ENCODE peak calls at places on chromosome 16, in four cellular contexts. One of them, this sample, is unnamed.

GRCh38 chr16:12016166-12016947 is 39.8 kb downstream of the SNX29 start:
- DNase-seq in mesenchymal stem cell: no peak
- DNase-seq in trophoblast cell: no peak
- DNase-seq in H1: no peak
- DNase-seq in this sample: no peak

GRCh38 chr16:1751946-1752345 is 19.4 kb downstream of the NME3 start:
- DNase-seq in mesenchymal stem cell: no peak
- DNase-seq in H1: no peak
- DNase-seq in trophoblast cell: no peak
- DNase-seq in this sample: no peak

GRCh38 chr16:68902376-68903345 is 59.3 kb downstream of the TANGO6 start:
- DNase-seq in H1: no peak
- DNase-seq in mesenchymal stem cell: peak
- DNase-seq in trophoblast cell: peak
- DNase-seq in this sample: peak

GRCh38 chr16:72241930-72242329 is 70.0 kb upstream of the PMFBP1 start:
- DNase-seq in H1: no peak
- DNase-seq in mesenchymal stem cell: peak
- DNase-seq in trophoblast cell: peak
- DNase-seq in this sample: peak

GRCh38 chr16:287298-287811 is 4.4 kb downstream of the PDIA2 start:
- DNase-seq in mesenchymal stem cell: no peak
- DNase-seq in trophoblast cell: peak
- DNase-seq in H1: no peak
- DNase-seq in this sample: no peak

GRCh38 chr16:53048139-53048915 is 4.4 kb downstream of the CHD9NB start:
- DNase-seq in H1: no peak
- DNase-seq in trophoblast cell: no peak
- DNase-seq in mesenchymal stem cell: no peak
- DNase-seq in this sample: no peak

GRCh38 chr16:68994324-68994723 is 111.1 kb upstream of the HAS3 start:
- DNase-seq in trophoblast cell: no peak
- DNase-seq in mesenchymal stem cell: no peak
- DNase-seq in H1: no peak
- DNase-seq in this sample: no peak

GRCh38 chr16:68779891-68780290 is 42.8 kb downstream of the CDH1 start:
- DNase-seq in H1: no peak
- DNase-seq in mesenchymal stem cell: no peak
- DNase-seq in trophoblast cell: no peak
- DNase-seq in this sample: no peak

GRCh38 chr16:48471435-48471834 is 86.2 kb upstream of the SIAH1 start:
- DNase-seq in H1: no peak
- DNase-seq in trophoblast cell: no peak
- DNase-seq in mesenchymal stem cell: no peak
- DNase-seq in this sample: no peak

GRCh38 chr16:51953541-51953940 is 593.4 kb downstream of the TOX3 start:
- DNase-seq in trophoblast cell: no peak
- DNase-seq in H1: no peak
- DNase-seq in mesenchymal stem cell: no peak
- DNase-seq in this sample: no peak

GRCh38 chr16:12260647-12261262 is 284.2 kb downstream of the SNX29 start:
- DNase-seq in mesenchymal stem cell: peak
- DNase-seq in H1: no peak
- DNase-seq in trophoblast cell: peak
- DNase-seq in this sample: no peak

GRCh38 chr16:74738134-74738541 is 36.5 kb downstream of the FA2H start:
- DNase-seq in trophoblast cell: no peak
- DNase-seq in mesenchymal stem cell: no peak
- DNase-seq in H1: no peak
- DNase-seq in this sample: no peak

GRCh38 chr16:50284131-50284911 is 18.0 kb downstream of the ADCY7 start:
- DNase-seq in trophoblast cell: no peak
- DNase-seq in H1: no peak
- DNase-seq in mesenchymal stem cell: no peak
- DNase-seq in this sample: no peak

GRCh38 chr16:71340406-71340805 is 18.1 kb upstream of the CALB2 start:
- DNase-seq in trophoblast cell: no peak
- DNase-seq in H1: no peak
- DNase-seq in mesenchymal stem cell: no peak
- DNase-seq in this sample: no peak

GRCh38 chr16:50706250-50706649 is 12.8 kb downstream of the NOD2 start:
- DNase-seq in trophoblast cell: no peak
- DNase-seq in mesenchymal stem cell: no peak
- DNase-seq in H1: no peak
- DNase-seq in this sample: no peak

GRCh38 chr16:22296225-22297113 is 740 bp upstream of the POLR3E start:
- DNase-seq in trophoblast cell: no peak
- DNase-seq in mesenchymal stem cell: peak
- DNase-seq in H1: no peak
- DNase-seq in this sample: no peak

GRCh38 chr16:64809876-64810629 is 311.8 kb downstream of the CDH11 start:
- DNase-seq in mesenchymal stem cell: no peak
- DNase-seq in trophoblast cell: no peak
- DNase-seq in H1: no peak
- DNase-seq in this sample: no peak

GRCh38 chr16:35523991-35524390 is 2064.6 kb downstream of the TP53TG3F start:
- DNase-seq in trophoblast cell: no peak
- DNase-seq in mesenchymal stem cell: no peak
- DNase-seq in H1: no peak
- DNase-seq in this sample: no peak

GRCh38 chr16:49767414-49767813 is 88.5 kb downstream of the ZNF423 start:
- DNase-seq in H1: no peak
- DNase-seq in trophoblast cell: no peak
- DNase-seq in mesenchymal stem cell: no peak
- DNase-seq in this sample: no peak

GRCh38 chr16:48383877-48384304 is 1.3 kb downstream of the SIAH1 start:
- DNase-seq in H1: no peak
- DNase-seq in trophoblast cell: peak
- DNase-seq in mesenchymal stem cell: peak
- DNase-seq in this sample: no peak

GRCh38 chr16:82456683-82457082 is 170.1 kb upstream of the CDH13 start:
- DNase-seq in H1: peak
- DNase-seq in mesenchymal stem cell: peak
- DNase-seq in trophoblast cell: peak
- DNase-seq in this sample: peak

GRCh38 chr16:11386791-11387546 is 41.7 kb downstream of the RMI2 start:
- DNase-seq in H1: peak
- DNase-seq in mesenchymal stem cell: peak
- DNase-seq in trophoblast cell: peak
- DNase-seq in this sample: peak

GRCh38 chr16:82810077-82810476 is 183.3 kb downstream of the CDH13 start:
- DNase-seq in trophoblast cell: no peak
- DNase-seq in mesenchymal stem cell: no peak
- DNase-seq in H1: no peak
- DNase-seq in this sample: no peak

GRCh38 chr16:48367443-48368049 is 17.7 kb downstream of the SIAH1 start:
- DNase-seq in H1: no peak
- DNase-seq in mesenchymal stem cell: no peak
- DNase-seq in trophoblast cell: no peak
- DNase-seq in this sample: no peak

DNA sequence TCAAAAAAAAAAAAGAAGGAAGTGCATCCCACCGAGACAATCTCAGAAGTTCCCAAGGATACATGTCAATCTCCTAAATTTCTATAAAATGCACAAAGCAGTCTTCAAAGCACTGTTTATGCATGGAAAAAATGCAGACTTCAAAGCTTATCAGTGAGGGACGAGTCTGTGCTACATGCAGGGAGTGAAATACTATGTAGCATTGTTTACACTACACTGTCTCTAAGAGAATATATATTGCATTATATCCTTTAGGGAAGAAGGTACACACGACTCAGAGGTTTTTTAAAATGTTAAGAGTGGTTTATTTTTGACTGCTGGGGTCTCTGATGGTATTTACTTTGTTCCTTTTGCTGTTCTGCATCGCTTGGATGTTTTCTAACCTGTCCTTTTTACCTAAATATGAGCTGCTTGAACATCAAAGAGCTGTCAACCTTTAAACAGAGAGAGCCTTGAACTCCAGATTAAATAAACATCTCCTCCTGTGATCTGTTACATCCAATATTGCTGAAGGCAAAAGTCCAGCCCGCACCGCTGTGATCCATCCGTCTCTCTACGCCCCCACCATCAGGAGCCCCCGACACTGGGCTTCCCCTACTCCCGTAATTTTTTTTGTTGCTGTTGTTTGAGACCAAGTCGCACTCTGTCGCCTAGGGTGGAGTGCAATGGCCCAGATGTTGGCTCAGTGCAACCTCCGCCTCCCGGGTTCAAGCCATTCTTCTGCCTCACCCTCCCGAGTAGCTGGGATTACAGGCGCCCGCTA is 1.4 kb downstream of the FBXO31 start:
- DNase-seq in mesenchymal stem cell: peak
- DNase-seq in H1: no peak
- DNase-seq in trophoblast cell: no peak
- DNase-seq in this sample: no peak
- H2BK5ac ChIP-seq in mesenchymal stem cell: no peak
- H2BK5ac ChIP-seq in H1: no peak
- H2BK5ac ChIP-seq in trophoblast cell: no peak
- H2BK5ac ChIP-seq in this sample: no peak

GRCh38 chr16:85213926-85214294 is 101.6 kb upstream of the CIBAR2 start:
- DNase-seq in trophoblast cell: no peak
- DNase-seq in mesenchymal stem cell: no peak
- DNase-seq in H1: no peak
- DNase-seq in this sample: no peak

GRCh38 chr16:85210423-85211169 is 98.3 kb upstream of the CIBAR2 start:
- DNase-seq in H1: no peak
- DNase-seq in trophoblast cell: peak
- DNase-seq in mesenchymal stem cell: peak
- DNase-seq in this sample: no peak

GRCh38 chr16:85208643-85209520 is 96.6 kb upstream of the CIBAR2 start:
- DNase-seq in trophoblast cell: no peak
- DNase-seq in H1: no peak
- DNase-seq in mesenchymal stem cell: no peak
- DNase-seq in this sample: no peak

GRCh38 chr16:85209526-85210121 is 97.4 kb upstream of the CIBAR2 start:
- DNase-seq in H1: no peak
- DNase-seq in mesenchymal stem cell: no peak
- DNase-seq in trophoblast cell: peak
- DNase-seq in this sample: no peak

DNA sequence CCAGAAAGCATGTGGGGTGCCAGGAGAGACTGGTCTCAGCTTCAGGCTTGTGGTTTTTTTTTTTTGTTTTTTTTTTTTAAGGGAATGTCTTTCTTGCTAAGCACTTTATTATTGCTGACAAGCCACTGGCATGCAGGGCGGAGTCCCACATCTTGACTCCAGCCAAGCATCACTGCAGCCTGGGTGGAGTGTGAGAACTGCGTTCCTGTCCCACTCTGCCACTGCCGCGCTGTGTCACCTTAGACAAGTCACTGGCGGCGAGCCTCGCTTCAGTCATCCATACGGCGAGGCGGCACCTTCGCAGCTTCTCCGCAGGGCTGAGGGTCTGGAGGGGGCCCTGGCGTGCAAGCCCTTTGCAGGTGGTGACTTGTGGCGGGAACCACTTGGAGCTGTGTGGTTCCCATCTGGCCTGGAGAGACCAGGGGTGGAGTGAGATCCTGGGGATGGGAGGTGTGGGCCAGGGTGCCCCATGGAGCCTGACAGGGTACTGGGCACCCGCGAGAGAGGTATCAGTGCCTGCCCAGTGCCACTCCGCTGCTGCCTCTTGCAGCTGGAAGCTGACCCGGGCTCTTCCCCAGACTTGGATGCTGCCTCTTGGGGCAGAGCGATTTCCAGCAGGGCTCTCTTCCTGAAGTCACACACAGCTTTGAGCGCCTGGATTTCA is 99.1 kb upstream of the CIBAR2 start:
- DNase-seq in mesenchymal stem cell: peak
- DNase-seq in H1: no peak
- DNase-seq in trophoblast cell: no peak
- DNase-seq in this sample: no peak
- H2BK5ac ChIP-seq in mesenchymal stem cell: no peak
- H2BK5ac ChIP-seq in H1: no peak
- H2BK5ac ChIP-seq in trophoblast cell: no peak
- H2BK5ac ChIP-seq in this sample: no peak

DNA sequence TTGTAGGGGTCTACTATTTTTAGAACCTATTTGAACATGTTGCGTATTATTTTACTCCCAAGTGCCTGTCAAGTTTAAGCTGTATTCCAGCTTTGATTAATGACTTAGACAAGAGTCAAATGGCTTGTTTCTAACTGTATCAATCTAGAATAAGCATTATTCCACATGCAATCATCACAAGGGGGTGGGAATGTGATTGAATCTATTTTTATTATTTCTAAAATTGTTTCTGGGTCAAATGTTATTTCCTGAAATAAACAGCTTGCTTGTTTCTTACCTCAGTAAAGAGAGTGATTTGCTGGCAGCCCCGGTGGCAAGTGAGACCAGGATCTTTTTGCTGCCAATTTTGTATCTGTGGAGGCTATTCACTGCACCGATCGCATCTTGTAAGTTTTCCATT is 21.5 kb downstream of the MARF1 start:
- DNase-seq in trophoblast cell: no peak
- DNase-seq in H1: no peak
- DNase-seq in mesenchymal stem cell: no peak
- DNase-seq in this sample: no peak
- H2BK5ac ChIP-seq in trophoblast cell: no peak
- H2BK5ac ChIP-seq in H1: no peak
- H2BK5ac ChIP-seq in mesenchymal stem cell: no peak
- H2BK5ac ChIP-seq in this sample: no peak

GRCh38 chr16:4970010-4970409 is 11.9 kb downstream of the SEC14L5 start:
- DNase-seq in trophoblast cell: peak
- DNase-seq in mesenchymal stem cell: no peak
- DNase-seq in H1: no peak
- DNase-seq in this sample: peak

GRCh38 chr16:4966736-4967453 is 8.8 kb downstream of the SEC14L5 start:
- DNase-seq in mesenchymal stem cell: no peak
- DNase-seq in H1: no peak
- DNase-seq in trophoblast cell: no peak
- DNase-seq in this sample: no peak

GRCh38 chr16:4972938-4973587 is 14.9 kb downstream of the SEC14L5 start:
- DNase-seq in trophoblast cell: no peak
- DNase-seq in H1: no peak
- DNase-seq in mesenchymal stem cell: peak
- DNase-seq in this sample: no peak

DNA sequence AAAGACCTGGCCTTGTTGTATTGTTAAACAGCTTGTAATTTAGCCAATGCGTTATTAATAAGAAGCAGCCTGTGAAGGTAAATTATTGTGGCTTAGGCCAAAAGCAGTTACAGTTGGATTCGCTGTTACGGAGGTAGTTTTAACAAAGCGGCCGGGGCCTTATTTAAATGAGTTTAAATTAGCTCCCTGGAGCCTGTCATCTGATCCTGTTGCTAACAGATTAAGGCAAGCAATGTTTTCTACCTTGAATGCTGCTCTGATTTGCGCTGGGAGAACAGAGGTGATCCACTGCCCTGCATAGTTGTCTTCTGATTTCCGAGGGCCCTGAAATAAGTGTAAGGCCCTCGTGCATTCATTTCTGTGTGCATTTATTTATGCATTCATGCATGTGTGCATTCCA is 10.7 kb downstream of the SEC14L5 start:
- DNase-seq in mesenchymal stem cell: no peak
- DNase-seq in trophoblast cell: no peak
- DNase-seq in H1: no peak
- DNase-seq in this sample: no peak
- H2BK5ac ChIP-seq in mesenchymal stem cell: no peak
- H2BK5ac ChIP-seq in trophoblast cell: no peak
- H2BK5ac ChIP-seq in H1: peak
- H2BK5ac ChIP-seq in this sample: no peak

GRCh38 chr16:70270176-70270575 is 18.4 kb upstream of the EXOSC6 start:
- DNase-seq in H1: no peak
- DNase-seq in trophoblast cell: no peak
- DNase-seq in mesenchymal stem cell: no peak
- DNase-seq in this sample: no peak
- H2BK5ac ChIP-seq in H1: no peak
- H2BK5ac ChIP-seq in trophoblast cell: no peak
- H2BK5ac ChIP-seq in mesenchymal stem cell: no peak
- H2BK5ac ChIP-seq in this sample: no peak

GRCh38 chr16:84986102-84986501 is 25.2 kb downstream of the ZDHHC7 start:
- DNase-seq in mesenchymal stem cell: no peak
- DNase-seq in H1: no peak
- DNase-seq in trophoblast cell: no peak
- DNase-seq in this sample: no peak
- H2BK5ac ChIP-seq in mesenchymal stem cell: no peak
- H2BK5ac ChIP-seq in H1: peak
- H2BK5ac ChIP-seq in trophoblast cell: no peak
- H2BK5ac ChIP-seq in this sample: no peak

This sample was measured in neuronal stem cell.